ENCODE peak calls at places on chromosomes 3 and 15, in eight cellular contexts. C is cardiac muscle cell, D is adrenal gland, O is WERI-Rb-1, V is right atrium auricular region, N is mesenchymal stem cell, K is IMR-90, T is uterus. S is an unnamed sample.

GRCh38 chr3:129563850-129564535 is 21.0 kb downstream of the H1-8 start:
- DNase-seq in C (peak; percentile 35), D (no peak), O (no peak), V (no peak), N (no peak), K (no peak), T (peak; percentile 71), S (no peak)

GRCh38 chr3:39850707-39851014 is 41.3 kb downstream of the MYRIP start:
- DNase-seq in C (no peak), D (no peak), O (no peak), V (no peak), N (no peak), K (no peak), T (no peak), S (no peak)

GRCh38 chr3:27166888-27167287 is 202.3 kb downstream of the NEK10 start:
- DNase-seq in C (peak; percentile 96), D (no peak), O (no peak), V (no peak), N (peak; percentile 71), K (peak; percentile 91), T (no peak), S (peak; percentile 97)

GRCh38 chr3:72657666-72658065 is 190.6 kb downstream of the SHQ1 start:
- DNase-seq in C (no peak), D (no peak), O (no peak), V (no peak), N (no peak), K (no peak), T (no peak), S (no peak)

GRCh38 chr15:101250931-101251829 is 668 bp downstream of the CHSY1 start:
- DNase-seq in C (peak; percentile 50), D (peak; percentile 39), O (peak; percentile 25), V (no peak), N (peak; percentile 49), K (no peak), T (no peak), S (peak; percentile 78)

GRCh38 chr15:95492388-95493070 is 838.0 kb upstream of the NR2F2 start:
- DNase-seq in C (no peak), D (no peak), O (no peak), V (no peak), N (no peak), K (no peak), T (no peak), S (no peak)

GRCh38 chr3:40615110-40615915 is 90.6 kb downstream of the ZNF621 start:
- DNase-seq in C (no peak), D (no peak), O (peak; percentile 84), V (no peak), N (no peak), K (no peak), T (no peak), S (no peak)

GRCh38 chr3:84510007-84510406 is 448.8 kb upstream of the CADM2 start:
- DNase-seq in C (no peak), D (no peak), O (no peak), V (no peak), N (no peak), K (no peak), T (no peak), S (no peak)

GRCh38 chr3:171416061-171416460 is 44.1 kb downstream of the TNIK start:
- DNase-seq in C (peak; percentile 36), D (no peak), O (no peak), V (no peak), N (peak; percentile 19), K (peak; percentile 33), T (no peak), S (no peak)

GRCh38 chr3:149153402-149153801 is 24.0 kb downstream of the HPS3 start:
- DNase-seq in C (no peak), D (no peak), O (no peak), V (no peak), N (no peak), K (no peak), T (no peak), S (no peak)

GRCh38 chr15:45664451-45664850 is 29.6 kb downstream of the SQOR start:
- DNase-seq in C (no peak), D (no peak), O (no peak), V (no peak), N (peak; percentile 64), K (peak; percentile 72), T (no peak), S (no peak)

GRCh38 chr15:51131596-51132290 is 37.0 kb upstream of the TNFAIP8L3 start:
- DNase-seq in C (no peak), D (no peak), O (no peak), V (no peak), N (no peak), K (no peak), T (no peak), S (no peak)

GRCh38 chr15:29859981-29860745 is 37.9 kb upstream of the TJP1 start:
- DNase-seq in C (peak; percentile 49), D (no peak), O (no peak), V (no peak), N (peak; percentile 15), K (peak; percentile 84), T (no peak), S (peak; percentile 51)

GRCh38 chr3:38382506-38383080 is 36.0 kb downstream of the XYLB start:
- DNase-seq in C (no peak), D (no peak), O (peak; percentile 62), V (no peak), N (no peak), K (no peak), T (no peak), S (no peak)

GRCh38 chr3:61829301-61830110 is 268.1 kb downstream of the PTPRG start:
- DNase-seq in C (no peak), D (peak; percentile 56), O (peak; percentile 55), V (no peak), N (peak; percentile 7), K (no peak), T (no peak), S (no peak)

GRCh38 chr3:157160652-157161480 is 919 bp upstream of the CCNL1 start:
- DNase-seq in C (peak; percentile 97), D (peak; percentile 91), O (peak; percentile 66), V (peak; percentile 94), N (peak; percentile 98), K (peak; percentile 94), T (peak; percentile 90), S (peak; percentile 98)

GRCh38 chr15:62071711-62072308 is 5.0 kb downstream of the C2CD4A start:
- DNase-seq in C (peak; percentile 69), D (no peak), O (no peak), V (no peak), N (peak; percentile 50), K (peak; percentile 57), T (no peak), S (peak; percentile 81)

GRCh38 chr3:135751991-135752390 is 213.5 kb upstream of the PPP2R3A start:
- DNase-seq in C (no peak), D (no peak), O (no peak), V (no peak), N (no peak), K (no peak), T (no peak), S (no peak)

GRCh38 chr15:79874242-79874641 is 22.6 kb downstream of the MTHFS start:
- DNase-seq in C (no peak), D (no peak), O (no peak), V (no peak), N (no peak), K (no peak), T (no peak), S (no peak)

DNA sequence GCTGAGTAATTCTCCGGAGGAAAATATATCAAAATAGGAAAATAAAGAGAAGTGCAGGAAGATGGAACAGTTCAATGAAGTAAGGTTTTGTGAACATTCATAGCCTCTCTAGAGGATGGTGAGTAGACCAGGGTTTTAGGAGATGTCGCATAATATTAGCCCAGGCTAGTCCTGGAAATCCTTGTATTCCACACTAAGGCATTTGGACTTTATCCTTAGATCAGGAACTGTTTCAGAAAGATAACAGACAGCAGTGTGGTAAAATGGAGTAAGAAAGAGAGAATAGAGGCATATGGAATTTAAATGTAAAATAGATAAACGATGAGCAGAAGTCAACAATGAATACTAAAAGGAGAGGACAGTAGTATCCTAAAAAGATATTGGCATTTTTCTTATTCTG is 12.1 kb downstream of the COPB2 start:
- DNase-seq in C (no peak), D (no peak), O (no peak), V (no peak), N (no peak), K (no peak), T (no peak), S (no peak)
- H3K36me3 ChIP-seq in C (peaks cover 79% of the 10 kb centered on the region), D (no peaks in the 10 kb centered on the region), O (peaks cover 85% of the 10 kb centered on the region), V (peaks cover 82% of the 10 kb centered on the region), N (peaks cover 23% of the 10 kb centered on the region), K (peaks cover 49% of the 10 kb centered on the region), T (no peaks in the 10 kb centered on the region), S (peaks cover 97% of the 10 kb centered on the region)

GRCh38 chr3:15029625-15030024 is 35.5 kb downstream of the MRPS25 start:
- DNase-seq in C (no peak), D (no peak), O (no peak), V (no peak), N (no peak), K (no peak), T (no peak), S (no peak)
- H3K36me3 ChIP-seq in C (peaks cover 68% of the 10 kb centered on the region), D (no peaks in the 10 kb centered on the region), O (peaks cover 90% of the 10 kb centered on the region), V (peaks cover 73% of the 10 kb centered on the region), N (peaks cover 51% of the 10 kb centered on the region), K (peaks cover 56% of the 10 kb centered on the region), T (no peaks in the 10 kb centered on the region), S (peaks cover 83% of the 10 kb centered on the region)

GRCh38 chr15:28123408-28124023 is 24.4 kb upstream of the OCA2 start:
- DNase-seq in C (peak; percentile 79), D (peak; percentile 77), O (peak; percentile 85), V (peak; percentile 72), N (peak; percentile 78), K (peak; percentile 76), T (no peak), S (peak; percentile 86)

GRCh38 chr15:28125673-28126651 is 26.8 kb upstream of the OCA2 start:
- DNase-seq in C (peak; percentile 74), D (no peak), O (no peak), V (no peak), N (peak; percentile 65), K (peak; percentile 64), T (no peak), S (peak; percentile 80)

GRCh38 chr15:28127036-28127435 is 27.9 kb upstream of the OCA2 start:
- DNase-seq in C (no peak), D (no peak), O (no peak), V (no peak), N (no peak), K (no peak), T (no peak), S (no peak)

GRCh38 chr15:28122038-28122949 is 23.2 kb upstream of the OCA2 start:
- DNase-seq in C (no peak), D (no peak), O (no peak), V (no peak), N (no peak), K (no peak), T (no peak), S (no peak)

GRCh38 chr15:28124841-28125240 is 25.7 kb upstream of the OCA2 start:
- DNase-seq in C (no peak), D (no peak), O (no peak), V (no peak), N (no peak), K (no peak), T (no peak), S (no peak)
- H3K36me3 ChIP-seq in C (peaks cover 36% of the 10 kb centered on the region), D (no peaks in the 10 kb centered on the region), O (peaks cover 56% of the 10 kb centered on the region), V (peaks cover 55% of the 10 kb centered on the region), N (peaks cover 62% of the 10 kb centered on the region), K (peaks cover 36% of the 10 kb centered on the region), T (no peaks in the 10 kb centered on the region), S (peaks cover 74% of the 10 kb centered on the region)

GRCh38 chr3:9760779-9761505 is 8.8 kb downstream of the CAMK1 start:
- DNase-seq in C (no peak), D (no peak), O (no peak), V (no peak), N (no peak), K (no peak), T (no peak), S (no peak)
- H3K36me3 ChIP-seq in C (peaks cover 7% of the 10 kb centered on the region), D (no peaks in the 10 kb centered on the region), O (peaks cover 39% of the 10 kb centered on the region), V (peaks cover 59% of the 10 kb centered on the region), N (peaks cover 52% of the 10 kb centered on the region), K (peaks cover 41% of the 10 kb centered on the region), T (no peaks in the 10 kb centered on the region), S (peaks cover 80% of the 10 kb centered on the region)